ENCODE peak calls at places on chromosomes 13 and 19, in ten cellular contexts. C is upper lobe of left lung; R is A673; S is heart right ventricle; V is lung; U is left lung; Y is colonic mucosa; F is lower lobe of right lung; Z is CD8-positive, alpha-beta T cell; K is AG04450. M is an unnamed sample. For H3K9me3, the result is how much of the 10 kb centered on the place peaks cover.

GRCh38 chr13:98821372-98822237 is 69.1 kb upstream of the SLC15A1 start:
- DNase-seq in C (no peak), U (no peak), V (no peak), Y (peak), F (no peak), S (no peak), K (no peak), Z (no peak), R (peak), M (no peak)

GRCh38 chr13:30711375-30711774 is 24.0 kb upstream of the ALOX5AP start:
- DNase-seq in V (no peak), Z (no peak), S (no peak), C (no peak), K (peak), R (no peak), Y (no peak), U (no peak), F (no peak), M (no peak)

GRCh38 chr19:11265785-11266236 is 3.5 kb upstream of the DOCK6 start:
- DNase-seq in F (peak), V (no peak), R (no peak), U (peak), Y (peak), K (no peak), Z (no peak), S (no peak), C (no peak), M (no peak)

GRCh38 chr13:83752141-83752540 is 130.1 kb downstream of the SLITRK1 start:
- DNase-seq in S (no peak), U (no peak), R (no peak), F (no peak), V (no peak), C (no peak), Y (no peak), Z (no peak), K (no peak), M (no peak)

GRCh38 chr13:94972262-94972661 is 259.9 kb upstream of the SOX21 start:
- DNase-seq in F (no peak), V (no peak), S (no peak), Z (no peak), U (no peak), Y (no peak), R (no peak), K (no peak), C (no peak), M (no peak)

GRCh38 chr13:89862691-89863036 is 1484.8 kb upstream of the MIR17HG start:
- DNase-seq in F (no peak), K (no peak), R (no peak), Z (no peak), S (no peak), C (no peak), U (no peak), Y (no peak), V (no peak), M (no peak)

GRCh38 chr19:55146078-55146647 is 2.8 kb downstream of the TNNT1 start:
- DNase-seq in Y (peak), F (no peak), V (no peak), R (peak), C (peak), K (no peak), S (no peak), U (no peak), Z (peak), M (peak)

GRCh38 chr19:12913871-12914690 is 5.0 kb downstream of the SYCE2 start:
- DNase-seq in F (no peak), U (no peak), Y (no peak), V (no peak), K (no peak), R (no peak), S (no peak), C (no peak), Z (peak), M (no peak)

GRCh38 chr19:5585461-5586299 is 17.9 kb upstream of the TINCR start:
- DNase-seq in C (no peak), F (no peak), R (peak), U (no peak), K (no peak), Z (peak), Y (no peak), V (no peak), S (no peak), M (peak)

GRCh38 chr19:41206456-41206855 is 12.6 kb upstream of the AXL start:
- DNase-seq in K (no peak), C (no peak), Y (no peak), U (no peak), F (no peak), S (no peak), V (no peak), R (no peak), Z (no peak), M (no peak)

GRCh38 chr19:46616631-46617322 is 8.1 kb downstream of the PTGIR start:
- DNase-seq in R (no peak), Y (no peak), V (no peak), C (no peak), K (no peak), S (peak), Z (no peak), F (no peak), U (peak), M (peak)

GRCh38 chr13:74258951-74259350 is 124.7 kb upstream of the KLF12 start:
- DNase-seq in C (no peak), V (no peak), U (no peak), Y (no peak), Z (no peak), S (no peak), K (no peak), F (no peak), R (no peak), M (peak)

GRCh38 chr19:4656102-4656501 is 14.0 kb downstream of the MYDGF start:
- DNase-seq in F (no peak), Y (no peak), Z (no peak), K (no peak), R (no peak), U (no peak), C (no peak), S (no peak), V (no peak), M (no peak)

GRCh38 chr13:112438515-112438914 is 62.4 kb downstream of the SPACA7 start:
- DNase-seq in Y (no peak), V (no peak), U (no peak), Z (no peak), S (no peak), R (no peak), K (no peak), F (no peak), C (no peak), M (no peak)

GRCh38 chr13:112818698-112819045 is 128.8 kb downstream of the ATP11A start:
- DNase-seq in R (no peak), V (no peak), C (no peak), Z (no peak), Y (no peak), S (no peak), F (no peak), K (no peak), U (no peak), M (no peak)

GRCh38 chr13:93765811-93766210 is 539.2 kb downstream of the GPC6 start:
- DNase-seq in F (no peak), C (no peak), V (no peak), S (no peak), R (no peak), Y (no peak), K (no peak), Z (no peak), U (no peak), M (no peak)

GRCh38 chr13:37869756-37870488 is at the start of gene TRPC4:
- DNase-seq in F (peak), U (peak), S (peak), Z (no peak), K (no peak), C (peak), Y (peak), V (no peak), R (peak), M (peak)

GRCh38 chr19:49473868-49474544 is at the start of gene FLT3LG:
- DNase-seq in F (peak), S (peak), Y (peak), Z (peak), V (peak), R (peak), C (peak), K (no peak), U (peak), M (peak)

GRCh38 chr19:1437609-1438008 is 587 bp upstream of the RPS15 start:
- DNase-seq in V (no peak), R (no peak), C (peak), Y (no peak), K (no peak), U (no peak), Z (no peak), S (no peak), F (no peak), M (no peak)

GRCh38 chr13:73914119-73914518 is 220.1 kb downstream of the KLF12 start:
- DNase-seq in F (no peak), Y (no peak), V (no peak), Z (no peak), R (peak), C (no peak), U (no peak), S (no peak), K (no peak), M (no peak)

DNA sequence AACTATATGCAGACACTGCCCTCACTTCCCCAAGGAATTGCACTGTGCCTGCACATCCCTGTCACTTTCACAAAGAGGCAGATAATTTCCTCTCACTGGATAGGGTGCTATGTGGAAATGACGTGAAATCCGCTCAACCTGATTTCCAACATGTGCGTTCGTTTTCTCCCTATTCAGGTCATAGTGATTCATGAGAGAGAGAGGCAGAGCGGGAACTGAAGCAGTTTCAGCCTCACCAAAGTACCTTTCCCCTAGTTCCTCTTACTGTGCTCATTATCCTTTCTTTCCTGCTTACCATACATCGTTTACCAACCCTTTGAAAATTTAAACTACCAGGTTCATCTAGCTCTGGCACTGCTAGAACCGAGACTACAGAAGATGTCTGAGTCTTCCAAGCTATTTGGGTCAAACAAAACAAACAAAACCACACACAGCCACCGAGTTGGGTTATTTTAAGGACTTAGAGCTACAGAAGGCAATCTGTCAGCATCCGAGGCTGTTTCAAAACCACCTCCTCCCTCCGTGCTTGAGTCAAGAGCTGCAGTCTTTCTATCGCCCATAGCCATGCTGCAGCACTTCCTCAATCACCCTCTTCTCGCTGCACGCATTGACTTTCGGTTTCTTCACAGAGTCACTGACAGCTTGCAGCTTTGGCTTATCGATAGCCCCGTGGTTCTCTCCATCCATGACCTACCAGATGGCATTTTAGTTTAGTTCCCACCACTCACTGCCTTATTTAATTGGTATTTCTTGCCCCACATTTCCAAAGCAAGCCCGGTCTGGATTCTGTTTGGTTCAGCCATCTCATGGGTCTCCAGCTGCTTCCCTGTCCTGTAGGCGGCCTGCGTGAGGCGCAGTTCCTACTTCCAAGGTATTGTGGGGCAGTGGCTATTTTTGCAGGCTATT is 1395.8 kb downstream of the EFNB2 start:
- DNase-seq in V (peak), C (no peak), U (peak), F (peak), Z (peak), K (no peak), R (peak), Y (peak), S (peak), M (peak)
- TF ChIP-seq CTCF in V (no peak), C (no peak), U (peak), F (peak), Z (no peak), K (peak), R (peak), Y (no peak), S (peak), M (peak)

GRCh38 chr19:8111376-8111775 is 38.0 kb downstream of the FBN3 start:
- DNase-seq in Z (no peak), Y (no peak), R (no peak), K (no peak), C (no peak), S (no peak), F (peak), U (peak), V (no peak), M (no peak)

GRCh38 chr19:8117991-8118390 is 31.4 kb downstream of the FBN3 start:
- DNase-seq in U (no peak), F (no peak), Y (no peak), R (no peak), C (no peak), V (no peak), S (no peak), K (no peak), Z (no peak), M (no peak)

GRCh38 chr19:8113017-8113416 is 36.4 kb downstream of the FBN3 start:
- DNase-seq in U (peak), Y (no peak), C (no peak), Z (no peak), S (no peak), R (no peak), V (peak), K (no peak), F (peak), M (no peak)

GRCh38 chr19:8116437-8117293 is 32.7 kb downstream of the FBN3 start:
- DNase-seq in F (no peak), K (no peak), R (no peak), S (no peak), U (peak), V (no peak), Z (no peak), Y (no peak), C (no peak), M (no peak)

GRCh38 chr19:8115805-8116396 is 33.5 kb downstream of the FBN3 start:
- DNase-seq in Z (no peak), C (no peak), Y (no peak), U (no peak), R (no peak), K (no peak), S (no peak), F (no peak), V (no peak), M (no peak)
- H3K4me3 ChIP-seq in Z (no peak), C (no peak), Y (no peak), U (no peak), R (no peak), K (no peak), S (no peak), F (no peak), V (no peak), M (no peak)

DNA sequence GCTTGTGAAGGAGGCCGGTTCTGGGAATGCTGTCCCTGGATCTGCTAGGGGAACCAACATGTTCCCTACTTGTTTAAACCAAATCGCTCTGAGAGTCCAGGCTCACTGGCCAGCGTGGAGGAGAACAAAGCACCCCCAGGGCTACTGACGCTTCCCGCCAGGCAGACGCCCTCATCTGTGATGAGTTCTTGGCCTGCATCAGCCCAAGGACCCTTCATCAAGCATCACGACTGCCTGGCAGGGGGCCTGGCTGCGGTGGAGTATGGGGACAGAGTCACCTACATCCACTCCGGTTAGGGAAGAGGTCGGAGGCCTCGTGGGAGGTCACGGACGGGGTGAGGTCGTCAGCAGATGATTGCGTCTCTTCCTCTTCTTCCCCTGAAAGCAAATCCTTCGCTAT is 17.7 kb downstream of the MIER2 start:
- DNase-seq in S (no peak), V (no peak), U (no peak), R (no peak), K (no peak), Z (no peak), F (no peak), Y (no peak), C (no peak), M (no peak)
- H3K9me3 ChIP-seq in S (under half), V (under half), U (under half), R (under half), K (half or more), Z (under half), F (under half), Y (under half), C (under half), M (under half)

DNA sequence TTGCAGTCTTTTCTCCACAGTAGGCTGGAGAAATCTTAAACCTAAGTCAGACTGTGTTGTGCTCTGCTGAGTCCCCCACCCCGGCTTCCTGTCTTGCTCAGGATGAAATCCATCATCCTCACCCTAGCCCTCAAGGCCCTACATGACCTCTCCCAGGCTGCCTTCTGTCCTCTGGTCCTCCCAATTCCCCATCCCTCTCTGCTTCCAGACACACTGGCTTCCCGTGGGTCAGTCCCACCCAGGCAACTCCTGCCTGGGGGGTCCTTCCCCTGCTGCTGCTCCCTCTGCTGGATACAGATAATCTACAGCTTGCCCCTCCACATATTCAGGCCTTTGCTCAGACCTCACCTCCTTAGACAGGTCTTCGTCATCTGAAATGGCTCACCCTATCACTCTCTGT is 18.4 kb upstream of the CBY2 start:
- DNase-seq in S (no peak), F (no peak), K (no peak), C (no peak), R (no peak), V (no peak), Z (no peak), U (no peak), Y (no peak), M (peak)
- TF ChIP-seq CTCF in S (no peak), F (no peak), K (peak), C (no peak), R (peak), V (no peak), Z (no peak), U (no peak), Y (no peak), M (peak)

GRCh38 chr19:39083983-39084731 is at the start of gene ACP7:
- DNase-seq in S (no peak), F (no peak), Y (no peak), U (peak), K (no peak), Z (peak), C (peak), V (no peak), R (no peak), M (peak)
- H3K4me3 ChIP-seq in S (no peak), F (peak), Y (no peak), U (no peak), K (peak), Z (peak), C (no peak), V (no peak), R (no peak), M (peak)

DNA sequence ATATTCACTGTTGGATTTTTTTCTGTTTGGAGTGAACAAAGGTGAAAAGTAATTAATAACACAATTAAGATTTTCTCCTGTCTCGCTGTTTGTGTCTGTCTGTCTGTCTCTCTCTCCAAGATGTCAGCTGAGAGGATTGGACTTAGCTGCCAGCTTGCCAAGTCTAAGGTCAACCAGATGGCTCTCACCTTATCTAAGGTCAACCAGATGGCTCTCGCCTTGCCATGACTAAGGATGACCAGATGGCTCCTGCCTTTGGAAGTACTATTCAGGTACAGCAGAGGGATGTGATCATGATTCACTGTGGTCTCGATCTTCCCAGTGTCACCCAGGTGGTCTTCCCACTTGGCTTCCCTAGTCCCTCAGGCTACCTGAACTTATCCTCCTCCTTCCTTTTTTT is 1436.4 kb downstream of the UQCRFS1 start:
- DNase-seq in Z (no peak), U (no peak), K (no peak), S (no peak), C (no peak), V (no peak), R (no peak), Y (no peak), F (no peak), M (peak)
- H3K9me3 ChIP-seq in Z (under half), U (under half), K (under half), S (under half), C (under half), V (under half), R (under half), Y (under half), F (under half), M (under half)

DNA sequence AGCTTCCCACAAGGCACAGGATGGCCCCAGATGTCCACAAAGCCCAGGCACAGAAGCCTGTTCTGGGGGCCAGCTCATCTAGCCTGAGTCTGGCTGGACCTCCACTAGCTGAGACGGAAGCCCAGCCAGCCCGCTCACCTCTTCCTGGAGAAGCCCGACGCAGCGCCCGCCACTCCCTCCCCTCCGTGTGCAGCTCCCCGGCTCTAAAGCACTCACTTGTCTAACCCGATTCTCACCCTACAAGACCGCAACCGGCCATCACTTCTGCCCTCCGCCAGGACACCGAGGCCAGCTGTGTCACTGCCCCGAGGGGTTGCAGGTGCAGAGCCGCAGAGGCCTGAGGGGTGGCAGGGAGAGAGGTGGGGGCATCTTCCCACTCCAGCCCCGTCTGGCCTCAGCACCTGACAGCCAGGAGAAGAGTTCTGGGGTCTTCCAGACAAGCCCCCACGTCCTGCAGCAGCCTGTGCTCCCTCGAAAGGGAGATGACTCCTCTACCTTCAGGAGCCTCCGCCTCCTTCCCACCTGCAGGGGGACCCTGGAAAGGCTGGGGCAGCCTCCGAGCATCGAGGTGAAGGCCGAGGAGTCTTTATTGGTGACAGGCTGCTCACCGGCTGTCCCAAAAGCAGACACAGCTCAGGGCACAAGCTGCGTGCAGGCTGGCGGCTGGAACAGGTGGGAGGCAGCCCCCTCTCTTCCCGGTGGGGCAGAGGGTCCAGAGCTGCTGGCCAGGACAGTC is 5.9 kb upstream of the DIRAS1 start:
- DNase-seq in S (no peak), C (no peak), U (no peak), Y (no peak), R (no peak), Z (no peak), K (no peak), F (no peak), V (no peak), M (no peak)
- TF ChIP-seq CTCF in S (no peak), C (no peak), U (no peak), Y (no peak), R (no peak), Z (no peak), K (no peak), F (no peak), V (no peak), M (no peak)

M was measured in WERI-Rb-1.